ENCODE peak calls at places on chromosomes 11 and 22, in five cellular contexts. One of them, this sample, is unnamed.

GRCh38 chr11:96794152-96794551 is 404.3 kb downstream of the JRKL start:
- DNase-seq in HCT116: no peak
- DNase-seq in mammary epithelial cell: peak
- DNase-seq in PC-3: peak
- DNase-seq in OCI-LY7: no peak
- DNase-seq in this sample: no peak

GRCh38 chr22:47125603-47126002 is 363.2 kb downstream of the TBC1D22A start:
- DNase-seq in HCT116: peak
- DNase-seq in mammary epithelial cell: no peak
- DNase-seq in PC-3: no peak
- DNase-seq in OCI-LY7: peak
- DNase-seq in this sample: no peak

GRCh38 chr11:94151903-94152677 is 23.4 kb downstream of the PANX1 start:
- DNase-seq in HCT116: peak
- DNase-seq in mammary epithelial cell: peak
- DNase-seq in PC-3: peak
- DNase-seq in OCI-LY7: no peak
- DNase-seq in this sample: peak

GRCh38 chr11:111829185-111829968 is 42.0 kb downstream of the ALG9 start:
- DNase-seq in HCT116: no peak
- DNase-seq in mammary epithelial cell: no peak
- DNase-seq in PC-3: no peak
- DNase-seq in OCI-LY7: no peak
- DNase-seq in this sample: no peak

GRCh38 chr22:40028098-40028425 is 33.3 kb downstream of the FAM83F start:
- DNase-seq in HCT116: no peak
- DNase-seq in mammary epithelial cell: no peak
- DNase-seq in PC-3: no peak
- DNase-seq in OCI-LY7: no peak
- DNase-seq in this sample: no peak

GRCh38 chr11:84645988-84646689 is 981.0 kb downstream of the DLG2 start:
- DNase-seq in HCT116: no peak
- DNase-seq in mammary epithelial cell: no peak
- DNase-seq in PC-3: no peak
- DNase-seq in OCI-LY7: no peak
- DNase-seq in this sample: no peak

GRCh38 chr22:32866953-32867352 is 65.4 kb downstream of the TIMP3 start:
- DNase-seq in HCT116: no peak
- DNase-seq in mammary epithelial cell: no peak
- DNase-seq in PC-3: no peak
- DNase-seq in OCI-LY7: no peak
- DNase-seq in this sample: no peak

GRCh38 chr11:44408141-44408540 is 98.2 kb upstream of the ALX4 start:
- DNase-seq in HCT116: no peak
- DNase-seq in mammary epithelial cell: no peak
- DNase-seq in PC-3: no peak
- DNase-seq in OCI-LY7: no peak
- DNase-seq in this sample: no peak

GRCh38 chr22:32794449-32795213 is 6.9 kb upstream of the TIMP3 start:
- DNase-seq in HCT116: peak
- DNase-seq in mammary epithelial cell: no peak
- DNase-seq in PC-3: no peak
- DNase-seq in OCI-LY7: no peak
- DNase-seq in this sample: no peak

GRCh38 chr22:21450320-21450831 is 16.8 kb upstream of the TMEM191C start:
- DNase-seq in HCT116: no peak
- DNase-seq in mammary epithelial cell: no peak
- DNase-seq in PC-3: no peak
- DNase-seq in OCI-LY7: no peak
- DNase-seq in this sample: no peak

GRCh38 chr22:24133187-24133965 is 47.9 kb upstream of the SUSD2 start:
- DNase-seq in HCT116: no peak
- DNase-seq in mammary epithelial cell: no peak
- DNase-seq in PC-3: no peak
- DNase-seq in OCI-LY7: no peak
- DNase-seq in this sample: no peak

GRCh38 chr22:24502540-24502939 is 7.4 kb downstream of the UPB1 start:
- DNase-seq in HCT116: no peak
- DNase-seq in mammary epithelial cell: no peak
- DNase-seq in PC-3: no peak
- DNase-seq in OCI-LY7: no peak
- DNase-seq in this sample: no peak

GRCh38 chr11:6200975-6201374 is 2.0 kb downstream of the OR52W1 start:
- DNase-seq in HCT116: no peak
- DNase-seq in mammary epithelial cell: no peak
- DNase-seq in PC-3: no peak
- DNase-seq in OCI-LY7: no peak
- DNase-seq in this sample: no peak

GRCh38 chr11:35144103-35144741 is 5.3 kb downstream of the CD44 start:
- DNase-seq in HCT116: no peak
- DNase-seq in mammary epithelial cell: peak
- DNase-seq in PC-3: peak
- DNase-seq in OCI-LY7: peak
- DNase-seq in this sample: peak

GRCh38 chr11:72921028-72921716 is 107.0 kb downstream of the ATG16L2 start:
- DNase-seq in HCT116: no peak
- DNase-seq in mammary epithelial cell: no peak
- DNase-seq in PC-3: no peak
- DNase-seq in OCI-LY7: no peak
- DNase-seq in this sample: no peak

DNA sequence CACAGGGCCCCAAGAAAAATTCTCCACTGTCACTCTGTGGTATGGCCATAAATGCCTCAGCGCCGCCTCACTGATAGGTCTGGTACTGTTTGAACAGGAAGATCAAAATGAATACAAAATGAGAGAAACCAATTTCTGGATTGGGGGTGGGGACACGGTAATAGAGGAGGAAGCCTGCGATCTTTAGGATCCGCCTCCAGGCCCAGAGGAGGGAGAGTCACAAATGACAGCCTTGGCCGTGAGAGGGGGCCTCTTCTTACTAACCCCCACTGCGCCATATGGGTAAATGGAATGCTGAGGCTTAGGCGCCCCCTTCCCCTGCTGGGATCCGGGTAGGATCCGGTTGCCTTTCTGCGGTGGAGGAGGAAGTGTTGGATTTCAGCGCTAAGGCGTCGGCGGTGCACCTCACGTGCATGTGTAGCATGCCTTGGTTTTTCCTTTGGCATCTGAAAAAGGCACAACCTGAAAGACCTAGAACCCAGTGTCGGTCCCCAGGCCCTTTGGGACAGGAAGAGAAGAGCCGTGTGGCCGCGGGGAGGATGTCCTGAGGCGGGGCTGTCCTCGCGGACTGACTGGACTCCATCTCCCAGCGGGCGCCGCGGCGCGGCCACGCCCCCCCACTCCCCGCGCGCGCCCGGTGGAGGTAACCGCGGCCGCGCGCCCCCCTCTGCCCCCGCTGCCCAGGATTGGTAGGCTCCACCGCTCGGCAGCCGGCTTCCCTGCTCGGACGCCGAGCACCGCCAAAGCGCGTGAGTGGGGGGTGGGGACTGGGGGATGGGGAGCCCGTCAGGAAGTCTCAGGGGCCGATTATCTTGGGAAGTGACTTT is 718 bp upstream of the MADD start:
- DNase-seq in HCT116: peak
- DNase-seq in mammary epithelial cell: peak
- DNase-seq in PC-3: peak
- DNase-seq in OCI-LY7: peak
- DNase-seq in this sample: peak
- H2AFZ ChIP-seq in HCT116: peak
- H2AFZ ChIP-seq in mammary epithelial cell: peak
- H2AFZ ChIP-seq in PC-3: peak
- H2AFZ ChIP-seq in OCI-LY7: peak
- H2AFZ ChIP-seq in this sample: peak

GRCh38 chr22:42310301-42310981 is 40.0 kb upstream of the TCF20 start:
- DNase-seq in HCT116: no peak
- DNase-seq in mammary epithelial cell: no peak
- DNase-seq in PC-3: no peak
- DNase-seq in OCI-LY7: no peak
- DNase-seq in this sample: no peak

GRCh38 chr22:42309865-42310264 is 39.4 kb upstream of the TCF20 start:
- DNase-seq in HCT116: no peak
- DNase-seq in mammary epithelial cell: no peak
- DNase-seq in PC-3: no peak
- DNase-seq in OCI-LY7: no peak
- DNase-seq in this sample: no peak

GRCh38 chr22:42308887-42309468 is 38.5 kb upstream of the TCF20 start:
- DNase-seq in HCT116: no peak
- DNase-seq in mammary epithelial cell: no peak
- DNase-seq in PC-3: no peak
- DNase-seq in OCI-LY7: no peak
- DNase-seq in this sample: no peak

GRCh38 chr22:42305967-42306366 is 35.5 kb upstream of the TCF20 start:
- DNase-seq in HCT116: no peak
- DNase-seq in mammary epithelial cell: no peak
- DNase-seq in PC-3: no peak
- DNase-seq in OCI-LY7: no peak
- DNase-seq in this sample: no peak

DNA sequence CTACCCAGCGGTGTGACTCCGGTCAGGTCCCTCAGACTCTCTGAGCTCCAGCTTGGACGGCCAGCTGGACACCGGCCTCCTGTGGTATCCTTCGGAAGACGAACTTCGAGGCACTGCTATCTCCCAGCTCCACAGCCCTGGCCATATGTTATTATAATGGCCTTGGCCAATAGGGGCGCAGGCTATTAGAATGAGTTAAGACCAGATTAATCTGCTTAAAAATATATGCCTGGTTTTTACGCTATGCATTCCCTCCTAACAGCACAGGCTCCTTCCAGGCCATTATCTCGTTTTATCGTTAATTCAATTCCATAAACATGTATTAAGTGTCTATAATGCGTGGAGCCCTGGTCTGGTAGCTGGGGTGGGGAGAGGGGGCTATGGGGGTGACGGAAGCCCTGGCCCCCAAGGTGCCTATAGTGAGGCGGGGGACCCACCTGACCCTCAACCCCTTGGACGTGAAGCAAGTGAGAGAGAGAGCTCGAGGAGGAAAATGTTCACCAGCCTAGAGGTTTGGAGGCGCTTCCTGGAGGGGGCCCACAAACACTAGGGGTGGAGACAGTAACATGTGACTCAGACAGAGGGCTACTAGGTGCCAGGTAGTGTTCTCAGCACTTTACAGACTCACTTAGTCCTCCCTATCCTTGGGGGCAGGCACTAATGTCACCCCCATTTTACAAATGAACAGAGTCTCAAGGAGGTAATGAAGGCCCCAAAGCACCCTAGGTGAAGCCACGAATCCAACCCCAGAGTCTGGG is 37.5 kb upstream of the TCF20 start:
- DNase-seq in HCT116: no peak
- DNase-seq in mammary epithelial cell: no peak
- DNase-seq in PC-3: no peak
- DNase-seq in OCI-LY7: no peak
- DNase-seq in this sample: no peak
- TF ChIP-seq CTCF in HCT116: no peak
- TF ChIP-seq CTCF in mammary epithelial cell: no peak
- TF ChIP-seq CTCF in PC-3: no peak
- TF ChIP-seq CTCF in OCI-LY7: no peak
- TF ChIP-seq CTCF in this sample: no peak

GRCh38 chr22:36206255-36206654 is 4.6 kb upstream of the APOL4 start:
- DNase-seq in HCT116: no peak
- DNase-seq in mammary epithelial cell: no peak
- DNase-seq in PC-3: no peak
- DNase-seq in OCI-LY7: no peak
- DNase-seq in this sample: no peak

GRCh38 chr22:36208162-36208765 is 6.7 kb upstream of the APOL4 start:
- DNase-seq in HCT116: no peak
- DNase-seq in mammary epithelial cell: peak
- DNase-seq in PC-3: no peak
- DNase-seq in OCI-LY7: no peak
- DNase-seq in this sample: no peak

GRCh38 chr22:36204001-36204640 is 2.5 kb upstream of the APOL4 start:
- DNase-seq in HCT116: no peak
- DNase-seq in mammary epithelial cell: no peak
- DNase-seq in PC-3: no peak
- DNase-seq in OCI-LY7: no peak
- DNase-seq in this sample: no peak

GRCh38 chr22:36201630-36202312 is at the start of gene APOL4:
- DNase-seq in HCT116: no peak
- DNase-seq in mammary epithelial cell: no peak
- DNase-seq in PC-3: no peak
- DNase-seq in OCI-LY7: no peak
- DNase-seq in this sample: no peak

DNA sequence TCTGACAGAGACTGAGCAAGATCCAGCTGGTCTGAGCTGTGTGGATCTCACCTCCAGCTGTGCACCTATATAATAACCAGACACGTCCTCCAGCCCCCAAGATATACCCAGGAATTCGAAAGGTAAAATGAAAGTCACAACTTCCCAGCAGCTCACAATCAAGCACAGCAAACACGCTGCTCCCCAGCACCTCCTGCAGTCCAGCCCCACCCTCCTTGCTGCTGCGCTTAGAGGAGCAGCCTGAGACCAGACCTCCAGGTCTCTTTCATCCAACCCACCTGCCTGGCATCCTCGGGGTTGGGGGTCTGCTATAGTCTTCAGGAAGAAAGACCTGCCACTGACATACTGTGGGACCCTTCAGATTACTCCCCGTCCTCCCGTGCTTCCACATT is 3.0 kb upstream of the APOL4 start:
- DNase-seq in HCT116: no peak
- DNase-seq in mammary epithelial cell: no peak
- DNase-seq in PC-3: no peak
- DNase-seq in OCI-LY7: no peak
- DNase-seq in this sample: no peak
- H2AFZ ChIP-seq in HCT116: no peak
- H2AFZ ChIP-seq in mammary epithelial cell: no peak
- H2AFZ ChIP-seq in PC-3: no peak
- H2AFZ ChIP-seq in OCI-LY7: no peak
- H2AFZ ChIP-seq in this sample: no peak

GRCh38 chr11:77198440-77198849 is 70.4 kb downstream of the MYO7A start:
- DNase-seq in HCT116: peak
- DNase-seq in mammary epithelial cell: no peak
- DNase-seq in PC-3: peak
- DNase-seq in OCI-LY7: peak
- DNase-seq in this sample: no peak
- TF ChIP-seq CTCF in HCT116: peak
- TF ChIP-seq CTCF in mammary epithelial cell: peak
- TF ChIP-seq CTCF in PC-3: peak
- TF ChIP-seq CTCF in OCI-LY7: peak
- TF ChIP-seq CTCF in this sample: peak

GRCh38 chr22:49142281-49142680 is 685.4 kb downstream of the BRD1 start:
- DNase-seq in HCT116: no peak
- DNase-seq in mammary epithelial cell: no peak
- DNase-seq in PC-3: no peak
- DNase-seq in OCI-LY7: no peak
- DNase-seq in this sample: no peak
- H2AFZ ChIP-seq in HCT116: no peak
- H2AFZ ChIP-seq in mammary epithelial cell: no peak
- H2AFZ ChIP-seq in PC-3: no peak
- H2AFZ ChIP-seq in OCI-LY7: no peak
- H2AFZ ChIP-seq in this sample: no peak

This sample was measured in PC-9.